ENCODE peak calls at places on chromosomes 1 and 21, in seven cellular contexts. K is IMR-90, R is H9, D is mesendoderm, E is trophoblast cell, C is H1, P is mesenchymal stem cell. T is an unnamed sample.

GRCh38 chr1:114587203-114587991 is 6.0 kb upstream of the BCAS2 start:
- DNase-seq in R (no peak), K (no peak), E (no peak), P (no peak), C (no peak), D (no peak), T (no peak)

GRCh38 chr1:240173836-240174235 is 82.2 kb downstream of the FMN2 start:
- DNase-seq in E (no peak), D (no peak), R (no peak), K (peak), P (no peak), C (no peak), T (no peak)

GRCh38 chr1:198086051-198086745 is 70.6 kb upstream of the NEK7 start:
- DNase-seq in R (no peak), E (no peak), C (no peak), D (no peak), K (no peak), P (no peak), T (no peak)

GRCh38 chr1:206713070-206713469 is 28.4 kb downstream of the MAPKAPK2 start:
- DNase-seq in P (peak), E (no peak), R (no peak), K (no peak), C (no peak), D (no peak), T (no peak)

GRCh38 chr1:116737020-116737854 is 17.0 kb upstream of the CD2 start:
- DNase-seq in C (peak), R (peak), K (peak), E (peak), D (peak), P (peak), T (peak)

GRCh38 chr1:84620720-84621313 is 46.6 kb upstream of the CTBS start:
- DNase-seq in D (peak), E (peak), R (peak), P (peak), K (peak), C (peak), T (peak)

GRCh38 chr21:46626536-46627302 is 8.8 kb upstream of the PRMT2 start:
- DNase-seq in K (no peak), D (no peak), C (no peak), E (peak), P (no peak), R (no peak), T (no peak)

GRCh38 chr21:31460985-31461384 is 116.9 kb upstream of the TIAM1 start:
- DNase-seq in K (no peak), C (no peak), R (no peak), D (no peak), P (no peak), E (no peak), T (no peak)

GRCh38 chr1:190835658-190836057 is 358.0 kb upstream of the BRINP3 start:
- DNase-seq in K (no peak), E (no peak), C (no peak), R (no peak), P (no peak), D (peak), T (no peak)

GRCh38 chr1:31639543-31639942 is 5.1 kb downstream of the PEF1 start:
- DNase-seq in K (peak), E (peak), P (peak), C (no peak), D (no peak), R (no peak), T (no peak)

GRCh38 chr21:26148834-26149354 is 21.7 kb downstream of the APP start:
- DNase-seq in K (peak), C (no peak), R (no peak), E (no peak), P (peak), D (peak), T (no peak)

GRCh38 chr1:214569357-214570004 is 18.1 kb upstream of the PTPN14 start:
- DNase-seq in R (no peak), K (peak), E (no peak), P (peak), D (no peak), C (no peak), T (no peak)

GRCh38 chr1:64474639-64475038 is 4.7 kb downstream of the CACHD1 start:
- DNase-seq in D (no peak), K (no peak), R (no peak), P (no peak), E (no peak), C (no peak), T (no peak)

GRCh38 chr1:61264825-61265242 is 182.5 kb downstream of the NFIA start:
- DNase-seq in E (no peak), P (no peak), C (no peak), K (no peak), D (no peak), R (no peak), T (no peak)

GRCh38 chr1:156705321-156705917 is at the start of gene CRABP2:
- DNase-seq in P (peak), K (no peak), C (peak), D (peak), R (no peak), E (peak), T (peak)

GRCh38 chr1:225548140-225548857 is 104.6 kb downstream of the ENAH start:
- DNase-seq in K (peak), R (no peak), C (no peak), D (no peak), E (no peak), P (no peak), T (no peak)

GRCh38 chr21:33339135-33339534 is 14.4 kb downstream of the IFNAR1 start:
- DNase-seq in R (no peak), C (no peak), E (no peak), P (no peak), D (no peak), K (no peak), T (no peak)

GRCh38 chr1:198265073-198265661 is 108.4 kb downstream of the NEK7 start:
- DNase-seq in R (no peak), K (peak), E (peak), P (peak), C (no peak), D (peak), T (no peak)

GRCh38 chr1:77406661-77407060 is 124.8 kb downstream of the AK5 start:
- DNase-seq in E (no peak), C (no peak), K (peak), D (no peak), P (peak), R (no peak), T (no peak)

GRCh38 chr1:2199042-2199810 is 4.7 kb upstream of the FAAP20 start:
- DNase-seq in K (peak), D (peak), P (peak), C (peak), R (peak), E (peak), T (peak)

GRCh38 chr1:6622396-6623152 is 2.1 kb upstream of the THAP3 start:
- DNase-seq in D (no peak), P (no peak), E (peak), R (no peak), K (no peak), C (no peak), T (no peak)

GRCh38 chr21:33691945-33692594 is 49.8 kb downstream of the ITSN1 start:
- DNase-seq in P (no peak), R (no peak), E (no peak), K (peak), D (peak), C (no peak), T (no peak)

GRCh38 chr1:109927908-109928307 is 17.3 kb downstream of the CSF1 start:
- DNase-seq in C (no peak), E (no peak), K (peak), D (no peak), P (peak), R (no peak), T (no peak)

GRCh38 chr1:5996641-5997270 is 4.5 kb upstream of the NPHP4 start:
- DNase-seq in E (no peak), R (no peak), C (no peak), K (no peak), D (no peak), P (no peak), T (no peak)

GRCh38 chr1:184387069-184387870 is 441 bp downstream of the C1orf21 start:
- DNase-seq in P (peak), C (peak), K (peak), D (peak), R (peak), E (no peak), T (no peak)

GRCh38 chr1:8097077-8097799 is 71.1 kb upstream of the ERRFI1 start:
- DNase-seq in P (peak), D (no peak), C (no peak), R (no peak), K (peak), E (peak), T (no peak)

GRCh38 chr1:223771814-223772770 is 59.8 kb downstream of the CAPN2 start:
- DNase-seq in E (peak), R (peak), P (peak), D (peak), K (peak), C (peak), T (no peak)

GRCh38 chr1:37032660-37033354 is 1.5 kb downstream of the GRIK3 start:
- DNase-seq in R (peak), C (peak), D (peak), E (no peak), K (no peak), P (no peak), T (no peak)

GRCh38 chr21:40634141-40634540 is 212.8 kb downstream of the DSCAM start:
- DNase-seq in E (no peak), K (no peak), P (no peak), C (no peak), D (no peak), R (no peak), T (no peak)

GRCh38 chr1:53412285-53413174 is 46.7 kb upstream of the DMRTB1 start:
- DNase-seq in D (no peak), P (peak), R (no peak), E (no peak), C (peak), K (no peak), T (no peak)

DNA sequence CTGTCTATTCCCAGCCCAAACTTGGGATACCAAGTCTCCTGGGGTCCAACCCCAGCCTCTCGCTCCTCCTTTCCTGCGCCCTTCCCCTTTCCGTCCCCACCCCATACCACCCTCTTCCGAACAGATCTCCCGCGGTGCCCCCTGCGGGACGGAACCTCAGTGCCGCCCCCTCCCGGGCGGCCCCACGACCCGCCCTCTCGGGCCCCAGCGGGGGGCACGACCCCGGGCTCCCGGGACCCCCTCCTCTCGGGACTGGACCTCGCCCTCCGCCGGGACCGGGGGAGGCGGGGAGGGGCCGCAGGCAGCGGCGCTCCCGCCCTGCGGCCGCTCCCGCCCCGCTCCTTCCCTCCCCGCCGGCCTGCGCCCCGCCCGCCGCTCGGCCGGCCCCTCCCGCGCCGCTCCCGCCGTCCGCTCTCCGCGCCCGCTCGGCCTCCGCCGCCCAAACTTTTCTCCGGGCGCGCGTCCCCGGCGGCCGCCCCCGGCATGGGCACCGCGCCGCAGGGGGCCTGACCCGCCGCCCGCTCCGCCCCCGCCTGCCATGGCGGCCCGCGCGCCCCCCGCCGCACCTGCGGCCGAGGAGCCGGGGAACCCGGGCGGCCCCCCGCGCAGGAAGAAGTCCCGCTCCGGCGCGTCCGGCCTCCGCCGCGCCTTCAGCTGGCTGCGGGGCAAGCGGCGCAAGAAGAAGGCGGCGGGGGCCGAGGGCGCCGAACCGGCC is 39.0 kb upstream of the SYNC start:
- DNase-seq in E (no peak), K (no peak), R (no peak), P (no peak), C (peak), D (no peak), T (no peak)
- H3K9ac ChIP-seq in E (peak), K (peak), R (no peak), P (peak), C (no peak), D (peak), T (peak)

DNA sequence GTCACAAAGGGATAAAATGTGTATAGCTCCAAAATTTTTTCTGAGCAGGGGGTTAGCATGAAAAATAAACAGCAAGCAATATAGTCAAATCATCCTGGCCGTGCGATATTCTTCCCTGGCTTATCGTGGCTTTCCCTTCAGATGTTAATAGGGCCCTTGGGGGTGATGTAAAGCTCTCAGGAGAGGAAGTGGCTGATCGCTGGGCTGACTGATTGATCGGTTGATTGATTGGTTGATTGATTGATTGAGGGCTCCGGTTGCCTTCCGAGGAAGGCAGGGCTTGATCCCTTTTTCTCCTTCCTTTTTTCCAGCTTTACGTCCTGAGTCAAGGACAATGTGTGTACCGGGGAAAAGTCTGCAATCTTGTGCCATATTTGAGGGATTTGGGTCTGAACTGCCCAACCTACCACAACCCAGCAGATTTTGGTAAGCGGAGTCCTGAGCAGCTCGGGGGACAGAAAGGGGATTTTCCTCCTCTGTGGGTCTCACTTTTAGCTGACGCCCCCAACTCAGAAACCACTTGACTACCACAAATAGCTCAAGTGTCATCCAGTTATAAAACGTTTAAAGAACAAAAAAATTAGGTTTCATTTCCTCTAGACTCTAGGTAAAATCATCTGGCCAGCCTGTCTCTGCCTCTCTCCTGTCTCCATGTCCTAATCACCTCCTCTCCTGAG is 29.5 kb downstream of the TFF3 start:
- DNase-seq in D (no peak), P (no peak), K (no peak), R (no peak), E (no peak), C (no peak), T (no peak)
- H3K23ac ChIP-seq in D (no peak), P (no peak), K (no peak), R (no peak), E (no peak), C (no peak), T (no peak)

GRCh38 chr1:92479587-92479986 is 7.1 kb downstream of the GFI1 start:
- DNase-seq in C (no peak), D (no peak), K (no peak), E (no peak), R (no peak), P (no peak), T (no peak)
- H3K9ac ChIP-seq in C (no peak), D (no peak), K (no peak), E (no peak), R (no peak), P (no peak), T (no peak)

DNA sequence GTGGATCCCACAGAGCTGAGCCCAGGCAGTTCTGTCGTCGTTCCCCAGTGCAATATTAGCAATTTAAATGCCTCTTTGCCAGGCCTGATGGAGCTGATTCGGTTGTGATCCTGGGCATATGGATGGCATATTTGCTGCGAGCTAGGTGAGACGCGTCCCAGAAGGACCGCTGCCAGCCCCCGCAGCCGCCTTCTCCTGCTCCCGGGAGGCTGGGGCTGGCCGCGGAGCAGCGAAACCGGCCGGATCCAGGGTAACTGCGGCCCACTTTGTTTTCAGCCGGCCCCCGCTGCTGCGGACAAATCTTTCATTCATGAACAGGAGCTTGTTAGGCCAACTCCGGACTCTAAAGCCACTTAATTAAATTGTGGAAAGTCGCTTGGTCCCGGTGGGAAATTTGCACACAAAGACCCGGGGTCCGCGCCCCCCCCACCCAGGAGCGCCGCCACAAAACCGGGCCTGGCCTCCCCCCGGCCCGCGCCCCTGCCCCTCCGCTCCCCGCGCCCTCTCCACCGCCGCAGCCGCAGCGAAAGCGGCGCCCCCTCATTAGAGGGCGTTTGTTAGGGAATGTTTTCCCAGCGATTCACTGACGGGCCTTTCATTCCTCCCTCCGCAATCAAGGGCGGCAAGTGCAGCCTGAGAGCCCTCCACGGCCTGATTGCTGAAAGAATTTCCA is 383.3 kb downstream of the RRAGC start:
- DNase-seq in K (no peak), D (peak), E (no peak), C (peak), P (no peak), R (peak), T (peak)
- H3K23ac ChIP-seq in K (no peak), D (no peak), E (no peak), C (no peak), P (peak), R (no peak), T (no peak)

GRCh38 chr1:154327466-154328317 is 2.4 kb downstream of the ATP8B2 start:
- DNase-seq in R (peak), C (no peak), P (no peak), D (peak), K (no peak), E (no peak), T (no peak)

GRCh38 chr1:154328318-154329151 is 3.2 kb downstream of the ATP8B2 start:
- DNase-seq in R (peak), E (no peak), D (peak), P (peak), C (peak), K (peak), T (no peak)

GRCh38 chr1:154324669-154325582 is at the start of gene ATP8B2:
- DNase-seq in K (peak), C (peak), R (peak), D (peak), E (peak), P (peak), T (peak)

GRCh38 chr1:154325583-154326545 is 539 bp downstream of the ATP8B2 start:
- DNase-seq in C (peak), E (peak), D (peak), K (peak), R (peak), P (peak), T (peak)

GRCh38 chr1:154326546-154327465 is 1.5 kb downstream of the ATP8B2 start:
- DNase-seq in R (peak), D (no peak), C (no peak), K (peak), E (no peak), P (no peak), T (no peak)
- H3K9ac ChIP-seq in R (no peak), D (peak), C (peak), K (peak), E (no peak), P (peak), T (peak)

DNA sequence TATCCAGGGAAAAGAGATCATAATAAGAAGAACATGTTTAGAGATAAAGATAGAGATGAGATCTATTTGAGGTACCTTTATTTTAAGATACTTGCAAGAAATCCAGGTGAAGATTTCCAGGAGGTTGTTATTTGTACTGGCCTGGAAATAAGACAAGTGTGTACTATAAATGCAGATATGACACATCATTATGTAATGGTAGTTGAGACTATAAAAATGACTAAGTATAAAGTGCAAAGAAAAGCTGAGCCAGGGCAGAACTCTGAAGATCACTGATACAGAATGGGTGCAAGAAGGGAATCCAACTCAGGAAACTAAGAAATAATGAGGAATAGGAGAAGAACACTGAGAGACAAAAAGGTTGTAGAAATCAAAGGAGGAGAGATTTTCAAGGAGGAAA is 378.2 kb upstream of the PBX1 start:
- DNase-seq in E (no peak), K (no peak), R (no peak), P (no peak), C (no peak), D (no peak), T (no peak)
- H3K23ac ChIP-seq in E (no peak), K (no peak), R (no peak), P (no peak), C (no peak), D (no peak), T (no peak)

DNA sequence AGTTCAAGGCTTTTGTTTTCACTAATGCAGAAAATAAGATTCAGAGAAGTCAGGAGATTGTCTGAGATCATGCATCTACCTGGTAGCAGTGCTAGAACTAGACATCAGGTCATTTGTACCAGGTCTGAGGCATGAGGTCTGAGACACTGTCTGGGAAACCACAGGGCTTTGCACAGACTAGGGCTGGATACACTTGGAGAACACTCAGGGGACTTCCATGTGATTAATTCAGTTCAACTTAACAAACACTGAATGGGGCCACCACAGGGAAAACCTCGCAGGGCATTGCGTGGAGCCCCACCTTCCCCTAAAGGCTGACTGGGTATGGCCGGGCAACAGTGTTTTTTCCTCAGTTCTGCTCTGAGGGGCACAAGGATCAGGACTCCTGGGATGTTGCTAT is 86.4 kb upstream of the WARS2 start:
- DNase-seq in K (no peak), P (no peak), R (no peak), E (no peak), D (no peak), C (no peak), T (no peak)
- H3K9ac ChIP-seq in K (no peak), P (no peak), R (no peak), E (no peak), D (no peak), C (no peak), T (no peak)

DNA sequence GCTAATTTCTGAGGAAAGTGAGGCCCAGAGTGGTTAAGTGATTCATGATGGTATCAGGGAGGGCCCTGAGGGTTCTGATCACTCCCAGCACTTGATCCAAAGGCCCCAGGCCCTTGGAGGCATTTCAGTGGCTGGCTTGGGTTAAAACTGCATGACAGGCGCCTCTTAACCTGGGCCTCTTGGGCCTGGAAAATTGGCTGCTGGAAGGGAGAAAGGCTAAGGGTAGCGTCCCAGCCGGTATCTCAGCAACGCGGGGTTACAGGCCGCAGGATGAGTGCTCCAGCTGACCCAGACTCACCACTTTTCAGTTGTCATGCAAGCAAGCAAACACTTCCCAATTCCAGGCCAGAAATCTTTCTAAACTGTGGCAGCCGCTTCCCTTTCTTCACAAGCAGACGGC is 229.3 kb downstream of the KCNJ6 start:
- DNase-seq in P (peak), C (no peak), R (no peak), E (no peak), K (no peak), D (peak), T (no peak)
- H3K23ac ChIP-seq in P (no peak), C (no peak), R (no peak), E (no peak), K (no peak), D (no peak), T (no peak)

T was measured in neuronal stem cell.